ENCODE peak calls at places on chromosomes 1 and 21, in six cellular contexts. J is GM12891, W is K562, R is H1, I is GM12878, A is HepG2. U is an unnamed sample.
A peak's percentile ranks its signal among the peaks of the same experiment; 100 is the strongest.

GRCh38 chr1:31232689-31233088 is 7.0 kb downstream of the NKAIN1 start:
- DNase-seq in J (no peak), W (no peak), R (no peak), I (no peak), A (no peak), U (no peak)

GRCh38 chr1:231390071-231390470 is 32.0 kb downstream of the EGLN1 start:
- DNase-seq in J (no peak), W (no peak), R (no peak), I (no peak), A (no peak), U (no peak)

GRCh38 chr21:37200641-37201480 is 66.3 kb downstream of the VPS26C start:
- DNase-seq in J (no peak), W (no peak), R (no peak), I (no peak), A (no peak), U (no peak)

GRCh38 chr1:53160924-53161378 is 18.5 kb upstream of the SLC1A7 start:
- DNase-seq in J (no peak), W (no peak), R (no peak), I (no peak), A (peak; percentile 94), U (no peak)

GRCh38 chr1:228081578-228082259 is 789 bp upstream of the ARF1 start:
- DNase-seq in J (no peak), W (peak; percentile 58), R (peak; percentile 61), I (no peak), A (no peak), U (peak; percentile 44)

GRCh38 chr1:1162597-1163537 is 10.8 kb upstream of the TTLL10 start:
- DNase-seq in J (no peak), W (no peak), R (no peak), I (no peak), A (no peak), U (no peak)

GRCh38 chr1:76234061-76234460 is 159.5 kb downstream of the ST6GALNAC3 start:
- DNase-seq in J (no peak), W (no peak), R (no peak), I (no peak), A (no peak), U (no peak)

GRCh38 chr1:183610053-183610452 is 19.8 kb upstream of the NCF2 start:
- DNase-seq in J (no peak), W (no peak), R (no peak), I (no peak), A (no peak), U (no peak)

GRCh38 chr1:30779294-30780071 is 21.9 kb upstream of the LAPTM5 start:
- DNase-seq in J (peak; percentile 82), W (peak; percentile 97), R (peak; percentile 100), I (no peak), A (peak; percentile 59), U (peak; percentile 83)

GRCh38 chr1:196152975-196153374 is 455.3 kb downstream of the KCNT2 start:
- DNase-seq in J (no peak), W (no peak), R (no peak), I (no peak), A (no peak), U (no peak)

GRCh38 chr1:204971700-204972336 is 71.2 kb upstream of the CNTN2 start:
- DNase-seq in J (no peak), W (peak; percentile 60), R (no peak), I (no peak), A (no peak), U (no peak)

GRCh38 chr21:41847066-41847804 is 31.9 kb downstream of the PRDM15 start:
- DNase-seq in J (no peak), W (peak; percentile 63), R (peak; percentile 54), I (no peak), A (no peak), U (no peak)

GRCh38 chr1:163170331-163170730 is 32.4 kb downstream of the RGS5 start:
- DNase-seq in J (no peak), W (no peak), R (no peak), I (no peak), A (no peak), U (no peak)

GRCh38 chr1:24321712-24322635 is 2.8 kb downstream of the GRHL3 start:
- DNase-seq in J (peak; percentile 73), W (peak; percentile 84), R (no peak), I (no peak), A (no peak), U (peak; percentile 75)

GRCh38 chr1:207072241-207072640 is 16.4 kb upstream of the C4BPB start:
- DNase-seq in J (no peak), W (no peak), R (no peak), I (no peak), A (no peak), U (no peak)

GRCh38 chr1:153518562-153518961 is 17.2 kb downstream of the S100A6 start:
- DNase-seq in J (no peak), W (no peak), R (no peak), I (no peak), A (no peak), U (no peak)

GRCh38 chr1:231799363-231799986 is 172.9 kb downstream of the DISC1 start:
- DNase-seq in J (no peak), W (no peak), R (no peak), I (no peak), A (no peak), U (no peak)

GRCh38 chr21:17343055-17343454 is 169.8 kb upstream of the CXADR start:
- DNase-seq in J (no peak), W (peak; percentile 25), R (no peak), I (no peak), A (peak; percentile 32), U (no peak)

GRCh38 chr1:27928216-27928954 is 6.4 kb upstream of the SMPDL3B start:
- DNase-seq in J (no peak), W (peak; percentile 36), R (no peak), I (no peak), A (peak; percentile 37), U (no peak)

GRCh38 chr1:24554714-24555113 is 1.2 kb upstream of the NCMAP start:
- DNase-seq in J (no peak), W (no peak), R (no peak), I (no peak), A (no peak), U (no peak)

GRCh38 chr1:199742547-199742946 is 285.0 kb upstream of the NR5A2 start:
- DNase-seq in J (no peak), W (no peak), R (no peak), I (no peak), A (no peak), U (no peak)

GRCh38 chr1:189775343-189775742 is 702.3 kb downstream of the BRINP3 start:
- DNase-seq in J (no peak), W (no peak), R (no peak), I (no peak), A (peak; percentile 1), U (no peak)

GRCh38 chr1:12615916-12616708 is 1.9 kb downstream of the DHRS3 start:
- DNase-seq in J (no peak), W (peak; percentile 71), R (peak; percentile 78), I (no peak), A (peak; percentile 97), U (no peak)

GRCh38 chr1:44059956-44060355 is 28.7 kb upstream of the SLC6A9 start:
- DNase-seq in J (no peak), W (no peak), R (no peak), I (no peak), A (no peak), U (no peak)

GRCh38 chr1:27862671-27863551 is 9.4 kb upstream of the THEMIS2 start:
- DNase-seq in J (no peak), W (peak; percentile 50), R (no peak), I (peak; percentile 76), A (no peak), U (no peak)

GRCh38 chr1:215007880-215008279 is 74.7 kb upstream of the KCNK2 start:
- DNase-seq in J (no peak), W (no peak), R (no peak), I (no peak), A (no peak), U (no peak)
- TF ChIP-seq POLR2A in J (no peak), W (no peak), R (no peak), I (no peak), A (no peak), U (no peak)

GRCh38 chr21:27806261-27806660 is 839.4 kb upstream of the ADAMTS5 start:
- DNase-seq in J (no peak), W (no peak), R (no peak), I (no peak), A (no peak), U (no peak)
- TF ChIP-seq TAF1 in J (no peak), W (no peak), R (no peak), I (no peak), A (no peak), U (no peak)

DNA sequence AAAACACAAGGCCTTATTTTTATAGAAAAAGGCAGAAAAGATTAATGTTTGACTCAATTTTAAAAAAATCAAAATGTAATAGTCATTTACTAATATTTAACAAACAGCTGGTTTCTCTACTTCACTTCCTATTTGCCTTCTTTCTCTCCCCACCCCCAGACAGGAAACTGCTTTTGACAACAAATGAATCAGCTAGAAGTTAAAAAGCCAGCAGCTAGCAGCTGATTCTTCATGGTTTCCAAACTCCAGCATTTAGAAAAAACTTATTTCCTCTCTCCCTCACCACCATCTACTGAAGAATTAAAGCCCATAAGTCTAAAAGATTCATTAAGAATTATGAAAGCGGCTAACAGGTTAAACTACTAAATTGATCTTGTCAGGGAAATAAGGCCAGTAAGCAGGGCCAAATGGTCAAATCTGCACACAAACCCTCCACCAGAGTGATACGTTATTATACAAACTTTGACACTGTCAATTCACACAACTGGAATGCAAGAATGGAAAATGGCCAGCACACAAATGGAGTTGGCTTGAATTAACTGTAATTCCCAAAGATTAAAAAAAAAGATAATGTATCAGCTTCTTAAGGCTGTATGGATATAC is 4.0 kb downstream of the WDR26 start:
- DNase-seq in J (no peak), W (peak; percentile 78), R (no peak), I (no peak), A (peak; percentile 55), U (peak; percentile 25)
- TF ChIP-seq POLR2AphosphoS5 in J (no peak), W (peak; percentile 44), R (no peak), I (no peak), A (no peak), U (no peak)

GRCh38 chr1:32757213-32757895 is 54.8 kb upstream of the SYNC start:
- DNase-seq in J (no peak), W (peak; percentile 95), R (no peak), I (no peak), A (no peak), U (no peak)
- TF ChIP-seq POLR2A in J (no peak), W (no peak), R (no peak), I (no peak), A (no peak), U (no peak)